ENCODE peak calls at places on chromosomes 5 and 9, in six cellular contexts. One of them, this sample, is unnamed.

GRCh38 chr9:88007291-88007650 is 32.9 kb upstream of the CDK20 start:
- DNase-seq in ELR: no peak
- DNase-seq in left cardiac atrium: no peak
- DNase-seq in NCI-H2081: no peak
- DNase-seq in B cell: no peak
- DNase-seq in C1 segment of cervical spinal cord: no peak
- DNase-seq in this sample: no peak

GRCh38 chr9:26656003-26656940 is 236.3 kb downstream of the CAAP1 start:
- DNase-seq in ELR: peak
- DNase-seq in left cardiac atrium: no peak
- DNase-seq in NCI-H2081: peak
- DNase-seq in B cell: no peak
- DNase-seq in C1 segment of cervical spinal cord: no peak
- DNase-seq in this sample: peak

GRCh38 chr9:17481565-17481964 is 97.3 kb upstream of the SH3GL2 start:
- DNase-seq in ELR: no peak
- DNase-seq in left cardiac atrium: no peak
- DNase-seq in NCI-H2081: no peak
- DNase-seq in B cell: no peak
- DNase-seq in C1 segment of cervical spinal cord: no peak
- DNase-seq in this sample: no peak

GRCh38 chr9:126057869-126058467 is 268.7 kb upstream of the MVB12B start:
- DNase-seq in ELR: no peak
- DNase-seq in left cardiac atrium: no peak
- DNase-seq in NCI-H2081: peak
- DNase-seq in B cell: no peak
- DNase-seq in C1 segment of cervical spinal cord: no peak
- DNase-seq in this sample: no peak

GRCh38 chr9:83935276-83935890 is 14.2 kb upstream of the KIF27 start:
- DNase-seq in ELR: peak
- DNase-seq in left cardiac atrium: no peak
- DNase-seq in NCI-H2081: peak
- DNase-seq in B cell: no peak
- DNase-seq in C1 segment of cervical spinal cord: no peak
- DNase-seq in this sample: no peak

GRCh38 chr9:72661401-72662135 is 140.2 kb downstream of the TMC1 start:
- DNase-seq in ELR: peak
- DNase-seq in left cardiac atrium: no peak
- DNase-seq in NCI-H2081: no peak
- DNase-seq in B cell: no peak
- DNase-seq in C1 segment of cervical spinal cord: no peak
- DNase-seq in this sample: no peak

GRCh38 chr5:176656467-176656990 is 9.2 kb downstream of the TSPAN17 start:
- DNase-seq in ELR: no peak
- DNase-seq in left cardiac atrium: no peak
- DNase-seq in NCI-H2081: no peak
- DNase-seq in B cell: no peak
- DNase-seq in C1 segment of cervical spinal cord: no peak
- DNase-seq in this sample: no peak

GRCh38 chr5:64347308-64347707 is 158.5 kb upstream of the RGS7BP start:
- DNase-seq in ELR: peak
- DNase-seq in left cardiac atrium: no peak
- DNase-seq in NCI-H2081: no peak
- DNase-seq in B cell: no peak
- DNase-seq in C1 segment of cervical spinal cord: no peak
- DNase-seq in this sample: no peak

GRCh38 chr5:132458651-132459030 is 31.9 kb downstream of the IRF1 start:
- DNase-seq in ELR: peak
- DNase-seq in left cardiac atrium: no peak
- DNase-seq in NCI-H2081: no peak
- DNase-seq in B cell: no peak
- DNase-seq in C1 segment of cervical spinal cord: no peak
- DNase-seq in this sample: no peak

GRCh38 chr9:970310-971002 is 6.0 kb upstream of the DMRT3 start:
- DNase-seq in ELR: no peak
- DNase-seq in left cardiac atrium: no peak
- DNase-seq in NCI-H2081: no peak
- DNase-seq in B cell: no peak
- DNase-seq in C1 segment of cervical spinal cord: no peak
- DNase-seq in this sample: no peak

GRCh38 chr5:7824995-7825394 is 25.9 kb downstream of the CFAP90 start:
- DNase-seq in ELR: no peak
- DNase-seq in left cardiac atrium: no peak
- DNase-seq in NCI-H2081: no peak
- DNase-seq in B cell: no peak
- DNase-seq in C1 segment of cervical spinal cord: no peak
- DNase-seq in this sample: no peak